ENCODE peak calls at places on chromosomes 16 and 17, in six cellular contexts. X is epithelial cell of esophagus, G is ovary, U is RWPE2, D is fibroblast of mammary gland, K is dorsolateral prefrontal cortex. C is an unnamed sample.
A peak's percentile ranks its signal among the peaks of the same experiment; 100 is the strongest.

GRCh38 chr16:19316846-19317245 is 31.3 kb downstream of the CLEC19A start:
- DNase-seq in X (no peak), G (no peak), U (no peak), D (no peak), K (no peak), C (no peak)

GRCh38 chr16:75462804-75463203 is 1.7 kb downstream of the TMEM170A start:
- DNase-seq in X (peak; percentile 27), G (no peak), U (no peak), D (no peak), K (no peak), C (no peak)

GRCh38 chr16:57112403-57113041 is 20.1 kb downstream of the CPNE2 start:
- DNase-seq in X (no peak), G (no peak), U (no peak), D (no peak), K (no peak), C (no peak)

GRCh38 chr17:76131061-76131691 is 9.9 kb downstream of the FOXJ1 start:
- DNase-seq in X (no peak), G (no peak), U (no peak), D (no peak), K (no peak), C (no peak)

GRCh38 chr16:69179255-69180010 is 7.5 kb upstream of the SNTB2 start:
- DNase-seq in X (peak; percentile 51), G (peak; percentile 85), U (no peak), D (peak; percentile 96), K (no peak), C (peak; percentile 83)

GRCh38 chr17:68197091-68197996 is 50.5 kb upstream of the AMZ2 start:
- DNase-seq in X (no peak), G (no peak), U (no peak), D (no peak), K (peak; percentile 42), C (no peak)

GRCh38 chr16:2231016-2231931 is 5.0 kb upstream of the DNASE1L2 start:
- DNase-seq in X (peak; percentile 84), G (no peak), U (peak; percentile 61), D (no peak), K (no peak), C (peak; percentile 27)

GRCh38 chr17:28711723-28712036 is at the start of gene PROCA1:
- DNase-seq in X (no peak), G (peak; percentile 85), U (no peak), D (no peak), K (peak; percentile 21), C (no peak)

GRCh38 chr17:37107406-37108083 is 158.8 kb downstream of the AATF start:
- DNase-seq in X (peak; percentile 66), G (peak; percentile 79), U (no peak), D (peak; percentile 47), K (peak; percentile 89), C (no peak)

GRCh38 chr17:78769200-78769773 is 12.8 kb downstream of the CYTH1 start:
- DNase-seq in X (no peak), G (no peak), U (no peak), D (no peak), K (no peak), C (no peak)

GRCh38 chr17:32596666-32597065 is 109.9 kb downstream of the CDK5R1 start:
- DNase-seq in X (no peak), G (no peak), U (no peak), D (peak; percentile 6), K (peak; percentile 74), C (no peak)

GRCh38 chr16:49419016-49419415 is 45.4 kb downstream of the C16orf78 start:
- DNase-seq in X (no peak), G (no peak), U (no peak), D (no peak), K (no peak), C (no peak)

GRCh38 chr17:80743181-80743771 is 198.6 kb downstream of the RPTOR start:
- DNase-seq in X (no peak), G (no peak), U (no peak), D (peak; percentile 87), K (peak; percentile 60), C (no peak)

GRCh38 chr17:31489295-31490018 is 98.0 kb downstream of the RAB11FIP4 start:
- DNase-seq in X (no peak), G (no peak), U (no peak), D (no peak), K (no peak), C (no peak)

GRCh38 chr16:54289242-54290051 is 2.9 kb upstream of the IRX3 start:
- DNase-seq in X (no peak), G (no peak), U (no peak), D (no peak), K (no peak), C (no peak)

GRCh38 chr17:31571124-31571892 is 179.8 kb downstream of the RAB11FIP4 start:
- DNase-seq in X (no peak), G (peak; percentile 94), U (no peak), D (peak; percentile 99), K (no peak), C (peak; percentile 96)

GRCh38 chr16:10668322-10669045 is 26.2 kb downstream of the TEKT5 start:
- DNase-seq in X (peak; percentile 18), G (no peak), U (no peak), D (peak; percentile 23), K (no peak), C (no peak)

GRCh38 chr16:72884573-72884972 is 163.4 kb downstream of the ZFHX3 start:
- DNase-seq in X (no peak), G (no peak), U (no peak), D (no peak), K (no peak), C (no peak)

GRCh38 chr16:49857423-49858181 is 1.7 kb upstream of the ZNF423 start:
- DNase-seq in X (peak; percentile 56), G (peak; percentile 79), U (no peak), D (peak; percentile 49), K (no peak), C (no peak)

GRCh38 chr16:68894714-68895113 is 51.4 kb downstream of the TANGO6 start:
- DNase-seq in X (no peak), G (no peak), U (no peak), D (no peak), K (no peak), C (no peak)

GRCh38 chr16:1156111-1156982 is 3.4 kb downstream of the CACNA1H start:
- DNase-seq in X (no peak), G (peak; percentile 95), U (no peak), D (no peak), K (no peak), C (no peak)
- H3K4me3 ChIP-seq in X (no peak overlapping the region), G (no peak overlapping the region), U (no peak overlapping the region), D (no peak overlapping the region), K (no peak overlapping the region), C (no peak overlapping the region)

DNA sequence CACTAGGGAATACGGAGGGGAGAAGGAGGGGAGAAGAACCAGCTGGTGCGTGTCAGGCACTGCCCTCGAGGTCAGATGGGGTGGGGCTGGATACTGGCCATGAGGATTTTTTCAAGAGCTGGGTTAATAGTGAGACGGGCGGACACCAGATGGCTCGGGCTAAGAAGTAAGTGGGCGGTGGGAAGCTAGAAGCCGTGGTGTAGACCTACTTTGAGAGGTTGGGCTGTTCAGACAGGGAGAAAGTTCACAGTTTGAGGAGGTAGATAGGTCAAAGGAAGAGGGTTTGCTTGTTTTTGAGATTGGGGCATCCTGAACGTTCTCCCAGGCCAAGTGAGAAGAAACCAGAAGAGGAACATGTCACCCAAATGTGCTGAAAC is 303.9 kb downstream of the SEC14L1 start:
- DNase-seq in X (no peak), G (peak; percentile 77), U (no peak), D (peak; percentile 85), K (no peak), C (no peak)
- H3K4me3 ChIP-seq in X (no peak overlapping the region), G (no peak overlapping the region), U (no peak overlapping the region), D (no peak overlapping the region), K (no peak overlapping the region), C (no peak overlapping the region)

GRCh38 chr17:40284085-40284713 is 3.5 kb upstream of the CDC6 start:
- DNase-seq in X (peak; percentile 97), G (no peak), U (no peak), D (peak; percentile 57), K (no peak), C (no peak)
- H3K4me3 ChIP-seq in X (peak overlapping the region; percentile 46), G (no peak overlapping the region), U (peak overlapping the region; percentile 23), D (peak overlapping the region; percentile 30), K (no peak overlapping the region), C (peak overlapping the region; percentile 21)

DNA sequence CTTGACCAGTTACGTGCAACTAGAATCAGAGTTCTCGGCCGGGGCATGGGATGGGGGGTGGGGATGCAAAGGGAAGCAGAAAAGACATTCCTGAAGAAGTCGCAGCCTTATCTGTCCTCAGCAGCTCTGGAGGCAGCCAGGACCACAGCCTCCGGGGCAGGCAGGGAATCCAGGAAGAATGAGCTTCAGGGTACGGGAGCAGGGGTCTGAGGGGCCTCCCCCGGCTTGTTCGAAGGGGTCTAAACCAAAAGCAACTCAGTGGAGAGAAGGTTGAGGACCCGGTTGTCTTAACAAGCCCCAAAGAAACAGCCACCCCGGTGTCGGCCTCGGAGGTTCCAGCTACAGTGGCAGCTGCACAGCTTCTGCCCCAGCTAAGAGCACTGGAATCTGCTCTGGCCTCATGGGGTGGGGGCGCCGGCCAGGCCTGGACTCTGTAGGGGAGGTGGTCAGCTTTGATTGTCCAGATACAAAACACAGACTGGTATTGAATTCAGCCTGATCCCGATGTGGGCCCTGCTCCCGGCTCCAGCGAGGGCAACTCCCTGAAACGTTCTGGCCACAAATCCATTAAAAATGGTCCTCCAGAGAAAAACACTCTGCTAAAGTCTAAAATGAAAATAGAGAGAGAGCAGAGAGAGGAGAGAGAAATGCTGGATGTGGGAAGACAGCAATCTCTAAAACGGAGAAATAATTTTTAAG is 7.7 kb downstream of the HOXB4 start:
- DNase-seq in X (no peak), G (no peak), U (no peak), D (no peak), K (no peak), C (no peak)
- H3K4me3 ChIP-seq in X (no peak overlapping the region), G (no peak overlapping the region), U (no peak overlapping the region), D (peak overlapping the region; percentile 34), K (no peak overlapping the region), C (no peak overlapping the region)